ENCODE peak calls at places on chromosome 20, in six cellular contexts. L is neuronal stem cell, A is IMR-90, Y is H9, C is H1, H is mesenchymal stem cell. Z is an unnamed sample.

GRCh38 chr20:50271201-50271600 is 80.6 kb downstream of the CEBPB start:
- DNase-seq in L (no peak), A (no peak), Y (no peak), C (no peak), H (no peak), Z (no peak)

GRCh38 chr20:58173930-58174707 is 54.3 kb downstream of the ANKRD60 start:
- DNase-seq in L (no peak), A (no peak), Y (no peak), C (no peak), H (no peak), Z (no peak)

GRCh38 chr20:47205577-47206123 is 150.8 kb downstream of the ZMYND8 start:
- DNase-seq in L (peak), A (peak), Y (peak), C (peak), H (peak), Z (peak)

GRCh38 chr20:57124800-57125399 is 141.5 kb downstream of the BMP7 start:
- DNase-seq in L (no peak), A (no peak), Y (no peak), C (no peak), H (peak), Z (no peak)

GRCh38 chr20:31833130-31833930 is 12.1 kb downstream of the FOXS1 start:
- DNase-seq in L (peak), A (peak), Y (peak), C (peak), H (peak), Z (peak)

GRCh38 chr20:24653306-24653705 is 183.9 kb downstream of the SYNDIG1 start:
- DNase-seq in L (no peak), A (peak), Y (no peak), C (no peak), H (peak), Z (peak)

GRCh38 chr20:22429175-22430153 is 154.9 kb downstream of the FOXA2 start:
- DNase-seq in L (no peak), A (no peak), Y (no peak), C (no peak), H (no peak), Z (no peak)

GRCh38 chr20:62618622-62619529 is 23.4 kb upstream of the SLCO4A1 start:
- DNase-seq in L (no peak), A (no peak), Y (no peak), C (no peak), H (no peak), Z (no peak)

GRCh38 chr20:14401479-14402138 is 64.2 kb upstream of the FLRT3 start:
- DNase-seq in L (peak), A (no peak), Y (no peak), C (no peak), H (no peak), Z (no peak)

GRCh38 chr20:10462516-10462915 is 27.4 kb downstream of the SLX4IP start:
- DNase-seq in L (no peak), A (no peak), Y (no peak), C (no peak), H (no peak), Z (no peak)

GRCh38 chr20:10463622-10464021 is 28.5 kb downstream of the SLX4IP start:
- DNase-seq in L (no peak), A (no peak), Y (no peak), C (no peak), H (no peak), Z (no peak)

GRCh38 chr20:10466325-10466724 is 31.2 kb downstream of the SLX4IP start:
- DNase-seq in L (peak), A (peak), Y (peak), C (no peak), H (peak), Z (no peak)

GRCh38 chr20:10466855-10467254 is 31.8 kb downstream of the SLX4IP start:
- DNase-seq in L (no peak), A (no peak), Y (no peak), C (no peak), H (no peak), Z (no peak)

GRCh38 chr20:10461495-10461894 is 26.4 kb downstream of the SLX4IP start:
- DNase-seq in L (no peak), A (no peak), Y (no peak), C (no peak), H (no peak), Z (no peak)
- H4K91ac ChIP-seq in L (no peak), A (no peak), Y (no peak), C (no peak), H (no peak), Z (no peak)

GRCh38 chr20:11452326-11452725 is 465.4 kb upstream of the BTBD3 start:
- DNase-seq in L (no peak), A (peak), Y (no peak), C (no peak), H (peak), Z (no peak)
- H2BK5ac ChIP-seq in L (peak), A (peak), Y (no peak), C (no peak), H (no peak), Z (no peak)

GRCh38 chr20:52975024-52975732 is 3.0 kb downstream of the TSHZ2 start:
- DNase-seq in L (no peak), A (no peak), Y (no peak), C (no peak), H (peak), Z (no peak)
- H3K9ac ChIP-seq in L (no peak), A (no peak), Y (no peak), C (no peak), H (peak), Z (no peak)

GRCh38 chr20:51906694-51907093 is 104.4 kb upstream of the SALL4 start:
- DNase-seq in L (no peak), A (no peak), Y (no peak), C (no peak), H (no peak), Z (no peak)

GRCh38 chr20:51906049-51906448 is 103.7 kb upstream of the SALL4 start:
- DNase-seq in L (no peak), A (no peak), Y (no peak), C (no peak), H (no peak), Z (no peak)

GRCh38 chr20:51900443-51900842 is 98.1 kb upstream of the SALL4 start:
- DNase-seq in L (no peak), A (no peak), Y (no peak), C (no peak), H (no peak), Z (no peak)

GRCh38 chr20:51899674-51900073 is 97.4 kb upstream of the SALL4 start:
- DNase-seq in L (no peak), A (no peak), Y (peak), C (no peak), H (no peak), Z (no peak)

DNA sequence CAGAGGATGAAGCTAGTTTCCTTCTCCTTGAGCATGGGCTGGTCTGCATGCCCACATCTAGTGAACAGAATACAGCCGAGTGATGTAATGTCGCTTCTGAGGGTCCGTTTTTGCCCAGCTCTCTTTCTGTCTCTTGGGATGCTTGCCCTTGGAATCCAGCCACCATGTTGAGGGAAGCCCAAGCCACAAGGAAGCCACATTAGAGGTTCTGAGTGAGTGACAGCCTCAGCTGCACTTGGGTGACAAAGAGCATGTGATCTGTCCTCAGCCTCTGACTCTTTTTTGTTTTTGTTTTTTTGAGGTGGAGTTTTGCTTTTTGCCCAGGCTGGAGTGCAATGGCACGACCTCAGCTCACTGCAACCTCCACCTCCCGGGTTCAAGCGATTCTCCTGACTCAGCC is 100.6 kb upstream of the SALL4 start:
- DNase-seq in L (no peak), A (no peak), Y (no peak), C (no peak), H (no peak), Z (no peak)
- H4K91ac ChIP-seq in L (no peak), A (no peak), Y (no peak), C (no peak), H (no peak), Z (no peak)

DNA sequence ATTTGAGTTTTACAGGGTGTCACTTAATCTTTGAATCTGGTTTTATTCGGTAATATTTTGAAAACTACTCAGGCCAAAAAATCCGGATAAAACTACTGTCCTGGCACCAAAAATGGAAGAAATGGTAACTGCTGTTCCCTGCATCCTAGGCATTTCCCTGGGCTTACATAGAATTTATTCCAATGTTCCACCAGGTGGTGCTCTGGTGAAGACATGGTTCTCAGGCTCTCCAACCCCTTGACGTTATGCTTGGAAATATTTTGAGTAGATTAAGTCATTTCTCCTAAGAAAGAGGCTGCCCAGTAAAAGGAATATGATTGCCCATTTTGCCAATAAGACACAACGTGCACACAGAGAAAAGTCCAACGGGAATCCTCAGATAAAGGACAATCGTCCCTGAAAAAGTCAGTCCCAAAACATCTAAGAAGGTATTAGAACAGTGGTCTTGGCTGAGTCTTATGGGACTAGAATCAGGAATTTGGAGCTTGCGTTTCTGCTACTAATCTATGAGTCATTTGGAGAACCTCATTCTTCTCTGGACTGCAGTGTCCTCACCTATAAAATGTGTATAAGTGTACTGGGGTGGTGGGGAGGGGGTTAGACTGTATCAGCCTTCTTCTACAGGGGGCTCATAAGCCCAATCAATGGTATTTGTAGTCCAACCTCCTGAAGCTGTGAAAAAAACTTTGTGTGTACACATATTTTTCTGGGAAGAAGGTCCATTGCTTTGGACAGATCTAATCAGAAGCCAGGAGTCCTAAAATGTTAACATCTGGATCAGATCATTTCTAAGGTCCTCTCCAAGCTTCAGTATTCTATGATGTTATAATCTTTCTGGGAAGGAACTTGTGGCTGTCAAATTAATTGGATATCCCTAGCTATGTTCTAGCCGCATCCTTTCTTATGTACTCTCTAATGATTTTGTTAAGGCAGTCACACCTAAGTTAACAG is 131.0 kb upstream of the BMP2 start:
- DNase-seq in L (peak), A (peak), Y (no peak), C (no peak), H (peak), Z (no peak)
- H2BK5ac ChIP-seq in L (no peak), A (no peak), Y (no peak), C (no peak), H (no peak), Z (no peak)

GRCh38 chr20:10443936-10444335 is 8.8 kb downstream of the SLX4IP start:
- DNase-seq in L (no peak), A (no peak), Y (no peak), C (no peak), H (no peak), Z (no peak)
- H3K9ac ChIP-seq in L (no peak), A (no peak), Y (no peak), C (no peak), H (no peak), Z (no peak)

DNA sequence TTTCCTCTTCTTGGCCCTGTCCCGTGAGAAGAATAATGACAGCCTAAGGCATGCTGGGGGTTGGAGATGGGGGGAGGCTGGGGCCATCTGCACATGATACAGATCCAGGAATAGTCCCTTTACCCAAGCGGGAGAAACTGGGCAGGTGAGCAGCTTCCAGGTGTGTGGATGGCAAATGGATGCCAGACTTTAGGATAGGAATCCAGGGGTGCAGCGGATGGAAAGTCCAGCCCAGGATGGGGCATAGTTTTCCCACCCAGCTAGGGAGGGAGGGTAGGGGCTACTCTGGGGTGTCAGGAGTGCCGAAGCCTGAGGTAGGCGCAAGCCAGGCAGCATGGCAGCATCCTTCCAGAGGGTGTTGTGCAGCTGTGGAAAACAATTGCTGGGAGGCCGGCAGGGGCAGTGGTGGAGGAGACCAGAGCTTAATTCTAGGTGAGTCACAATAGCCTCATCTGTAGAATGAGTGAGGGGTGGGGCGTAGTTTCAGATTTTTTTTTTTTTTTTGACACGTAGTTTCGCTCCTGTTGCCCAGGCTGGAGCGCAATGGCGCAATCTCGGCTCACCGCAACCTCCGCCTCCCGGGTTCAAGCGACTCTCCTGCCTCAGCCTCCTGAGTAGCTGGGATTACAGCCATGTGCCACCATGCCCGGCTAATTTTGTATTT is 15.4 kb upstream of the FAM110A start:
- DNase-seq in L (no peak), A (no peak), Y (no peak), C (no peak), H (no peak), Z (peak)
- H4K91ac ChIP-seq in L (no peak), A (no peak), Y (no peak), C (no peak), H (no peak), Z (no peak)

GRCh38 chr20:46150982-46151381 is 32.9 kb downstream of the CD40 start:
- DNase-seq in L (no peak), A (no peak), Y (no peak), C (no peak), H (no peak), Z (no peak)
- H2BK5ac ChIP-seq in L (no peak), A (no peak), Y (no peak), C (no peak), H (no peak), Z (no peak)

GRCh38 chr20:54119744-54120143 is 49.4 kb upstream of the BCAS1 start:
- DNase-seq in L (no peak), A (no peak), Y (no peak), C (no peak), H (no peak), Z (no peak)

GRCh38 chr20:54122681-54123586 is 50.9 kb downstream of the CYP24A1 start:
- DNase-seq in L (no peak), A (no peak), Y (no peak), C (no peak), H (no peak), Z (no peak)

GRCh38 chr20:54126809-54127655 is 46.8 kb downstream of the CYP24A1 start:
- DNase-seq in L (no peak), A (no peak), Y (no peak), C (no peak), H (no peak), Z (no peak)

GRCh38 chr20:54122189-54122588 is 51.6 kb downstream of the CYP24A1 start:
- DNase-seq in L (no peak), A (peak), Y (no peak), C (no peak), H (peak), Z (no peak)

DNA sequence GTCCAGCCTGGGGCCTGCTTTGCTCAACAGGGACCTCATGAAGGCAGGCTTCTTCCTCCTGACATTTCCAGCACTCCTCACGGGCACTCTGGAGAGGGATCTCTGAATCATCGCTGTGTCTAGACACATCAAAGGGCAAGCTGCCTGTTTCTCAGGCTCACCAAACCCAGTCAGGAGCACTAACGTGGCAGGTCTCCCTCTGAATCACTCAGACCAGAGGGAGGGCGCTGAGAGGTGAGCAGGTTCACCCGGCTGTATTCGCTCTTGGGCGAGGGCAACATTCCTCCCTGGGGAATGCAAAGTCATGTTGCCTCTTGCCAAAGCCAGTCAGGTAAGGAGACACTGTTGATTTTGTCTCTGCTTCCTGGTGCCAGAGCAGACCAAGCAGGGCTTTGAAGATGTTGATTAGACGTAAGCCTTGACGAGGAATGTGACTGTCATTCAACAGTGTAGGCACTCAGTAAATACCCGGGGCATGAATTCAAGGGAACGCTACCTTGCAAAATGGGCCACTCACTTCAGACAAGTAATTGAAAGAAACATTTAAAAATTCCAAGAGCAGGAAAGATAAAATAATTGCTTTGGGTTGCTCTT is 50.1 kb downstream of the CYP24A1 start:
- DNase-seq in L (no peak), A (peak), Y (peak), C (peak), H (peak), Z (peak)
- H3K9ac ChIP-seq in L (no peak), A (no peak), Y (no peak), C (no peak), H (no peak), Z (no peak)

Z was measured in trophoblast cell.